ENCODE peak calls at places on chromosomes 16 and 17, in four cellular contexts. S is breast epithelium, X is stomach, E is AG09319. A is an unnamed sample.

GRCh38 chr17:4772235-4772613 is 538 bp downstream of the TM4SF5 start:
- DNase-seq in E (no peak), X (no peak), S (no peak), A (no peak)

GRCh38 chr17:82804442-82805191 is 35.2 kb downstream of the ZNF750 start:
- DNase-seq in X (peak), S (no peak), E (no peak), A (no peak)

GRCh38 chr16:73019456-73020362 is 28.2 kb downstream of the ZFHX3 start:
- DNase-seq in S (no peak), X (no peak), E (no peak), A (no peak)

GRCh38 chr16:84898447-84898846 is 78.7 kb downstream of the CRISPLD2 start:
- DNase-seq in X (no peak), S (no peak), E (no peak), A (no peak)

GRCh38 chr17:8160741-8161221 is 2.0 kb downstream of the VAMP2 start:
- DNase-seq in X (no peak), S (no peak), E (no peak), A (no peak)

GRCh38 chr17:62994931-62995330 is 28.9 kb downstream of the TANC2 start:
- DNase-seq in X (no peak), S (no peak), E (no peak), A (no peak)

GRCh38 chr17:36755586-36755985 is 154.2 kb downstream of the MRM1 start:
- DNase-seq in X (no peak), E (no peak), S (no peak), A (peak)

GRCh38 chr16:57185446-57185944 is 344 bp downstream of the PSME3IP1 start:
- DNase-seq in S (peak), E (no peak), X (peak), A (peak)

GRCh38 chr16:62404857-62405611 is 368.8 kb upstream of the CDH8 start:
- DNase-seq in X (no peak), S (no peak), E (no peak), A (no peak)

GRCh38 chr16:83802135-83802534 is 5.6 kb upstream of the HSBP1 start:
- DNase-seq in S (no peak), X (no peak), E (peak), A (no peak)

GRCh38 chr16:67719048-67719777 is at the start of gene GFOD2:
- DNase-seq in X (peak), E (peak), S (peak), A (peak)

GRCh38 chr16:67718668-67719047 is 458 bp downstream of the GFOD2 start:
- DNase-seq in X (no peak), E (no peak), S (no peak), A (no peak)

GRCh38 chr16:67719778-67720144 is 645 bp upstream of the GFOD2 start:
- DNase-seq in S (no peak), X (no peak), E (no peak), A (no peak)

GRCh38 chr16:67723151-67723915 is 4.2 kb upstream of the GFOD2 start:
- DNase-seq in S (no peak), X (no peak), E (no peak), A (no peak)

DNA sequence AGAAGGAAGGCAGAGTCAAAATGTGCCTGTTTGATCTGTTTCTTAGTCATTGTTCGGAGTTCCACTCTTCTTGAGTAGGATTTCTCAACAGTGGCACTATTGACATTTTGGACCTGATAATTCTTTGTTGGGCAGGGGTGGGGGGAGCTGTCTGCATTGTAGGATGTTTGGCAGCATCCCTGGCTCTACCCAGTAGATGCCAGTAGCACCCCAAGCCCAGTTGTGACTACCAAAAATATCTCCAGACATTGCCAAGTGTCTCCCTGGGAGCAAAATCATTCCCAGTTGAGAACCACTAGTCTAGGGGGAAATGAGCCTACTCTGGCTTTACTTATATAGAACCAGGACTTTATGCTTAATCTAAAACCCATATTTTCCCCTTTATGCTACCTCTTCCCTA is 1.1 kb upstream of the GFOD2 start:
- DNase-seq in E (no peak), S (no peak), X (no peak), A (no peak)
- TF ChIP-seq CTCF in E (no peak), S (no peak), X (no peak), A (no peak)

GRCh38 chr16:9138021-9138680 is 46.7 kb downstream of the HAPSTR1 start:
- DNase-seq in S (no peak), X (no peak), E (no peak), A (no peak)

GRCh38 chr16:9134306-9134705 is 42.9 kb downstream of the HAPSTR1 start:
- DNase-seq in X (no peak), E (no peak), S (no peak), A (no peak)

GRCh38 chr16:9136596-9136995 is 45.2 kb downstream of the HAPSTR1 start:
- DNase-seq in S (no peak), X (no peak), E (no peak), A (no peak)

GRCh38 chr16:9135797-9136196 is 44.4 kb downstream of the HAPSTR1 start:
- DNase-seq in X (no peak), E (no peak), S (no peak), A (no peak)

GRCh38 chr16:9134739-9135138 is 43.3 kb downstream of the HAPSTR1 start:
- DNase-seq in S (no peak), E (no peak), X (peak), A (peak)
- TF ChIP-seq CTCF in S (no peak), E (peak), X (peak), A (peak)

GRCh38 chr17:58534331-58534730 is 19.9 kb upstream of the MTMR4 start:
- DNase-seq in E (no peak), S (no peak), X (no peak), A (no peak)
- TF ChIP-seq CTCF in E (no peak), S (no peak), X (no peak), A (no peak)

GRCh38 chr16:4936181-4936990 is 562 bp downstream of the PPL start:
- DNase-seq in X (peak), S (no peak), E (no peak), A (no peak)
- TF ChIP-seq CTCF in X (peak), S (peak), E (peak), A (no peak)

GRCh38 chr17:68539536-68540469 is 27.6 kb downstream of the PRKAR1A start:
- DNase-seq in X (peak), S (no peak), E (no peak), A (no peak)
- TF ChIP-seq CTCF in X (peak), S (no peak), E (peak), A (no peak)

DNA sequence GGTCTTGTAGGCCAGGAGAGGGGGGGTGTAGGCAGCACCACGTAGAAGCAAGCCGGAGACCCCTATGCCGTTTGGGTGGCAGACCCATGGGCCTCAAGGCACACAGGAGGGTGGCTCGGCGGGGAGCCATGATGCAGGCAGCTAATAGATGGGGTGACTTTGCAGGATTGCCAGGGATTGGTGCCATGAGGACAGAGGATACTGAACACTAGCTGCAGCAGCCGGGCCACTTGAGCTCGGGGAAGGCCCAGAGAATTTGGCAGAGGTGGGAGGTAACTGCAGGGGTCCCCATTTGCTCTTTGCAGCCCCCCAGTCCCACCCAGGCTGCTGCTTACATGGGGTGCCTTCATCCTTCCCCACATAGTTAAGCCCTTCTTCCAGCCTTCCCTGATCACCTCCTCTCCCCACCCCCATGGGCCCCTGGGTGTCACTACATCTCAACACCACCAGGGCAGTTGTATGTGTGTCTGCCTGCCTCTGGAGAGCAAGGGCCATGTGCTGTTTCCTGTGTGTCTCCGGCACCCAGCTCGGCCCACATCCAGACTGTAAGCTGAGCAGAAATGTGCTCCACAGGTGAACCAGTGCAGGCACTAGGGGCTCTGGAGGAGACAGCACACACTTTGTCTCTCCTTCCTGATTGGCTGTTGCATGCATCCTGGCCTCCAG is 52.1 kb downstream of the SREBF1 start:
- DNase-seq in S (no peak), E (no peak), X (peak), A (peak)
- TF ChIP-seq CTCF in S (no peak), E (no peak), X (no peak), A (no peak)

GRCh38 chr17:39183766-39184165 is 13.7 kb downstream of the CACNB1 start:
- DNase-seq in E (no peak), X (no peak), S (no peak), A (no peak)
- TF ChIP-seq CTCF in E (no peak), X (no peak), S (no peak), A (no peak)

DNA sequence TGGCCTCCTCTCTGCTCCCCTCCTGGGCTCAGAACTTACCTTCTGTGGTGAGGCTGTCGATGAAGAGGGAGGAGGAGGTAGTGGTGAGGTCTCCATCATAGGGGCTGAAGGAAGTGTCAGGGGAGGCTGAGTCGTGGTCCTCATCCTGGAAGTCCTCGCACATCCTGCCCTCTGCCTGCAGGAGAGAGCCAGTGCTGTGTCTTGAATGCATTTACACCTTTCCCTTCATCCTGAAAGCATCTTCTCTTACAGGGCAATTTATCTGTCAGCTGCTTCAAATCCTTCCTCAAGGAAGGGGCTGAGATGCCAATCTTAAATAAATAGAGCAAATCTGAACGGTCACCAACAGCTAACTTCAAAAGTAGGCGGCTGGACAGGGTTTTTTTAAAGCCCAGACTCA is 73.6 kb downstream of the PLXDC1 start:
- DNase-seq in X (no peak), E (no peak), S (no peak), A (no peak)
- TF ChIP-seq CTCF in X (no peak), E (peak), S (no peak), A (no peak)

A was measured in CD4-positive, alpha-beta T cell.